ENCODE peak calls at places on chromosome 12, in seven cellular contexts. One of them, this sample, is unnamed.

GRCh38 chr12:10952645-10953044 is 13.6 kb upstream of the TAS2R14 start:
- DNase-seq in activated T-helper 9 cell treated with anti-CD3 and anti-CD28 coated beads, Interleukin-2, amount 50 U/mL, for 16 hours: no peak
- DNase-seq in NCI-H345: no peak
- DNase-seq in lower leg skin: no peak
- DNase-seq in H54: no peak
- DNase-seq in C1 segment of cervical spinal cord: no peak
- DNase-seq in uterus: no peak
- DNase-seq in this sample: no peak

GRCh38 chr12:124506145-124506831 is 61.1 kb downstream of the NCOR2 start:
- DNase-seq in activated T-helper 9 cell treated with anti-CD3 and anti-CD28 coated beads, Interleukin-2, amount 50 U/mL, for 16 hours: no peak
- DNase-seq in NCI-H345: peak; percentile 78
- DNase-seq in lower leg skin: peak; percentile 80
- DNase-seq in H54: no peak
- DNase-seq in C1 segment of cervical spinal cord: no peak
- DNase-seq in uterus: peak; percentile 87
- DNase-seq in this sample: peak; percentile 95

GRCh38 chr12:3295648-3296408 is 195.2 kb upstream of the PRMT8 start:
- DNase-seq in activated T-helper 9 cell treated with anti-CD3 and anti-CD28 coated beads, Interleukin-2, amount 50 U/mL, for 16 hours: no peak
- DNase-seq in NCI-H345: no peak
- DNase-seq in lower leg skin: no peak
- DNase-seq in H54: no peak
- DNase-seq in C1 segment of cervical spinal cord: no peak
- DNase-seq in uterus: no peak
- DNase-seq in this sample: peak; percentile 83

GRCh38 chr12:50387972-50388478 is 8.4 kb downstream of the FAM186A start:
- DNase-seq in activated T-helper 9 cell treated with anti-CD3 and anti-CD28 coated beads, Interleukin-2, amount 50 U/mL, for 16 hours: no peak
- DNase-seq in NCI-H345: no peak
- DNase-seq in lower leg skin: no peak
- DNase-seq in H54: no peak
- DNase-seq in C1 segment of cervical spinal cord: no peak
- DNase-seq in uterus: no peak
- DNase-seq in this sample: peak; percentile 36

GRCh38 chr12:88764781-88765470 is 184.7 kb upstream of the KITLG start:
- DNase-seq in activated T-helper 9 cell treated with anti-CD3 and anti-CD28 coated beads, Interleukin-2, amount 50 U/mL, for 16 hours: no peak
- DNase-seq in NCI-H345: no peak
- DNase-seq in lower leg skin: no peak
- DNase-seq in H54: no peak
- DNase-seq in C1 segment of cervical spinal cord: no peak
- DNase-seq in uterus: no peak
- DNase-seq in this sample: no peak

GRCh38 chr12:130879212-130879686 is 7.4 kb downstream of the RAN start:
- DNase-seq in activated T-helper 9 cell treated with anti-CD3 and anti-CD28 coated beads, Interleukin-2, amount 50 U/mL, for 16 hours: no peak
- DNase-seq in NCI-H345: no peak
- DNase-seq in lower leg skin: no peak
- DNase-seq in H54: no peak
- DNase-seq in C1 segment of cervical spinal cord: no peak
- DNase-seq in uterus: no peak
- DNase-seq in this sample: no peak

GRCh38 chr12:117188961-117189724 is 1.1 kb downstream of the FBXO21 start:
- DNase-seq in activated T-helper 9 cell treated with anti-CD3 and anti-CD28 coated beads, Interleukin-2, amount 50 U/mL, for 16 hours: no peak
- DNase-seq in NCI-H345: no peak
- DNase-seq in lower leg skin: no peak
- DNase-seq in H54: no peak
- DNase-seq in C1 segment of cervical spinal cord: no peak
- DNase-seq in uterus: peak; percentile 18
- DNase-seq in this sample: no peak

GRCh38 chr12:130989391-130989790 is 35.7 kb downstream of the ADGRD1 start:
- DNase-seq in activated T-helper 9 cell treated with anti-CD3 and anti-CD28 coated beads, Interleukin-2, amount 50 U/mL, for 16 hours: no peak
- DNase-seq in NCI-H345: no peak
- DNase-seq in lower leg skin: no peak
- DNase-seq in H54: no peak
- DNase-seq in C1 segment of cervical spinal cord: no peak
- DNase-seq in uterus: no peak
- DNase-seq in this sample: peak; percentile 56

GRCh38 chr12:28369483-28369882 is 179.2 kb downstream of the CCDC91 start:
- DNase-seq in activated T-helper 9 cell treated with anti-CD3 and anti-CD28 coated beads, Interleukin-2, amount 50 U/mL, for 16 hours: no peak
- DNase-seq in NCI-H345: no peak
- DNase-seq in lower leg skin: no peak
- DNase-seq in H54: no peak
- DNase-seq in C1 segment of cervical spinal cord: no peak
- DNase-seq in uterus: no peak
- DNase-seq in this sample: no peak

GRCh38 chr12:47097276-47097896 is 17.6 kb upstream of the AMIGO2 start:
- DNase-seq in activated T-helper 9 cell treated with anti-CD3 and anti-CD28 coated beads, Interleukin-2, amount 50 U/mL, for 16 hours: no peak
- DNase-seq in NCI-H345: no peak
- DNase-seq in lower leg skin: no peak
- DNase-seq in H54: no peak
- DNase-seq in C1 segment of cervical spinal cord: no peak
- DNase-seq in uterus: no peak
- DNase-seq in this sample: no peak

GRCh38 chr12:52004042-52004648 is 2.6 kb upstream of the TAMALIN start:
- DNase-seq in activated T-helper 9 cell treated with anti-CD3 and anti-CD28 coated beads, Interleukin-2, amount 50 U/mL, for 16 hours: no peak
- DNase-seq in NCI-H345: peak; percentile 69
- DNase-seq in lower leg skin: no peak
- DNase-seq in H54: peak; percentile 90
- DNase-seq in C1 segment of cervical spinal cord: no peak
- DNase-seq in uterus: peak; percentile 75
- DNase-seq in this sample: no peak

GRCh38 chr12:104742551-104742961 is 215.5 kb downstream of the SLC41A2 start:
- DNase-seq in activated T-helper 9 cell treated with anti-CD3 and anti-CD28 coated beads, Interleukin-2, amount 50 U/mL, for 16 hours: no peak
- DNase-seq in NCI-H345: peak; percentile 74
- DNase-seq in lower leg skin: no peak
- DNase-seq in H54: no peak
- DNase-seq in C1 segment of cervical spinal cord: no peak
- DNase-seq in uterus: no peak
- DNase-seq in this sample: peak; percentile 66

GRCh38 chr12:25734529-25735180 is 181.6 kb upstream of the LMNTD1 start:
- DNase-seq in activated T-helper 9 cell treated with anti-CD3 and anti-CD28 coated beads, Interleukin-2, amount 50 U/mL, for 16 hours: no peak
- DNase-seq in NCI-H345: no peak
- DNase-seq in lower leg skin: no peak
- DNase-seq in H54: no peak
- DNase-seq in C1 segment of cervical spinal cord: no peak
- DNase-seq in uterus: no peak
- DNase-seq in this sample: no peak

This sample was measured in sciatic nerve.